ENCODE peak calls at places on chromosomes 1 and 21, in seven cellular contexts. H is thoracic aorta, D is BJ, M is lung, G is PC-3, R is heart right ventricle, B is left lung. K is an unnamed sample.

GRCh38 chr1:116769561-116769977 is 15.3 kb downstream of the CD2 start:
- DNase-seq in H (no peak), D (no peak), M (no peak), G (peak), R (no peak), B (no peak), K (no peak)

GRCh38 chr1:209791920-209792319 is 7.6 kb upstream of the C1orf74 start:
- DNase-seq in H (no peak), D (no peak), M (no peak), G (peak), R (no peak), B (no peak), K (no peak)

GRCh38 chr1:76237201-76237600 is 162.7 kb downstream of the ST6GALNAC3 start:
- DNase-seq in H (no peak), D (no peak), M (no peak), G (no peak), R (no peak), B (no peak), K (peak)

GRCh38 chr1:54459140-54459539 is 52.9 kb upstream of the SSBP3 start:
- DNase-seq in H (no peak), D (no peak), M (no peak), G (no peak), R (no peak), B (no peak), K (no peak)

GRCh38 chr1:87404306-87404705 is 75.6 kb downstream of the LMO4 start:
- DNase-seq in H (no peak), D (no peak), M (no peak), G (peak), R (no peak), B (no peak), K (no peak)

GRCh38 chr1:147541672-147542548 is 609 bp downstream of the BCL9 start:
- DNase-seq in H (peak), D (no peak), M (no peak), G (peak), R (peak), B (peak), K (no peak)

GRCh38 chr1:7222616-7223015 is 437.4 kb downstream of the CAMTA1 start:
- DNase-seq in H (no peak), D (no peak), M (no peak), G (no peak), R (no peak), B (peak), K (no peak)

GRCh38 chr1:107379826-107380225 is 239.0 kb downstream of the NTNG1 start:
- DNase-seq in H (no peak), D (no peak), M (no peak), G (no peak), R (no peak), B (no peak), K (no peak)

GRCh38 chr1:12180315-12180714 is 13.5 kb downstream of the TNFRSF1B start:
- DNase-seq in H (no peak), D (no peak), M (peak), G (no peak), R (peak), B (peak), K (no peak)

GRCh38 chr1:84687703-84688460 is 2.4 kb downstream of the SSX2IP start:
- DNase-seq in H (no peak), D (peak), M (no peak), G (peak), R (no peak), B (no peak), K (no peak)

GRCh38 chr1:5744911-5745431 is 247.3 kb downstream of the NPHP4 start:
- DNase-seq in H (no peak), D (no peak), M (no peak), G (no peak), R (no peak), B (peak), K (no peak)

GRCh38 chr1:41954533-41954944 is 35.8 kb upstream of the HIVEP3 start:
- DNase-seq in H (no peak), D (no peak), M (no peak), G (peak), R (no peak), B (no peak), K (peak)

GRCh38 chr1:21869620-21870121 is 57.6 kb downstream of the LDLRAD2 start:
- DNase-seq in H (peak), D (peak), M (peak), G (peak), R (peak), B (peak), K (peak)

GRCh38 chr1:32303997-32304622 is 12.2 kb downstream of the HDAC1 start:
- DNase-seq in H (no peak), D (no peak), M (no peak), G (no peak), R (no peak), B (no peak), K (no peak)

GRCh38 chr1:180170569-180170968 is 15.9 kb downstream of the QSOX1 start:
- DNase-seq in H (no peak), D (no peak), M (no peak), G (peak), R (no peak), B (no peak), K (no peak)

GRCh38 chr1:168381850-168382249 is 101.2 kb downstream of the TBX19 start:
- DNase-seq in H (no peak), D (no peak), M (no peak), G (no peak), R (no peak), B (no peak), K (no peak)
- TF ChIP-seq CTCF in H (no peak), D (no peak), M (no peak), G (peak), R (no peak), B (no peak), K (no peak)

GRCh38 chr1:160421881-160422280 is 21.5 kb downstream of the VANGL2 start:
- DNase-seq in H (no peak), D (no peak), M (no peak), G (no peak), R (no peak), B (no peak), K (no peak)

GRCh38 chr1:160419838-160420169 is 19.4 kb downstream of the VANGL2 start:
- DNase-seq in H (no peak), D (no peak), M (no peak), G (no peak), R (no peak), B (no peak), K (no peak)

GRCh38 chr1:160418483-160418882 is 18.1 kb downstream of the VANGL2 start:
- DNase-seq in H (no peak), D (no peak), M (no peak), G (no peak), R (no peak), B (no peak), K (no peak)

GRCh38 chr1:160420881-160421842 is 20.8 kb downstream of the VANGL2 start:
- DNase-seq in H (no peak), D (no peak), M (no peak), G (no peak), R (no peak), B (no peak), K (no peak)

DNA sequence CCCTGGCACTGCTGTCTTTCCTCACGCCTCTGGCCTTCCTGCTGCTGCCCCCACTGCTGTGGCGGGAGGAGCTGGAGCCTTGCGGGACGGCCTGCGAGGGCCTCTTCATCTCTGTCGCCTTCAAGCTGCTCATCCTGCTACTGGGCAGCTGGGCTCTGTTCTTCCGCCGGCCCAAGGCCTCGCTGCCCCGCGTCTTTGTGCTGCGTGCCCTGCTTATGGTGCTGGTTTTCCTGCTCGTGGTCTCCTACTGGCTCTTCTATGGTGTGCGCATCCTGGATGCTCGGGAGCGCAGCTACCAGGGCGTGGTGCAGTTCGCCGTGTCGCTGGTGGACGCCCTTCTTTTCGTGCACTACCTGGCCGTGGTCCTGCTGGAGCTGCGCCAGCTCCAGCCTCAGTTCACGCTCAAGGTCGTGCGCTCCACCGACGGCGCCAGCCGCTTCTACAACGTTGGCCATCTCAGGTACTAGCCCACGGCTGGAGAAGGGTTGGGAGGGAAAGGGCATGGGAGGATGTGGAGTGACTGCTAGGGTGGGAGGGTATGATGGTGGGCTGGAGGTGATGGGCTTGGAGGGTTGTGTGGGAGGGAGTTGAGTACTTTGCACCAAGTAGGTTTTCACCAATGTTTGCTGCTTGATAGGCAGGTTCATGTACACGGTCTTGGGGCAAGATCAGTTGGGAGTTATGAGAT is 18.9 kb downstream of the VANGL2 start:
- DNase-seq in H (no peak), D (no peak), M (no peak), G (no peak), R (no peak), B (peak), K (no peak)
- H3K4me3 ChIP-seq in H (no peak), D (no peak), M (no peak), G (no peak), R (no peak), B (no peak), K (no peak)

DNA sequence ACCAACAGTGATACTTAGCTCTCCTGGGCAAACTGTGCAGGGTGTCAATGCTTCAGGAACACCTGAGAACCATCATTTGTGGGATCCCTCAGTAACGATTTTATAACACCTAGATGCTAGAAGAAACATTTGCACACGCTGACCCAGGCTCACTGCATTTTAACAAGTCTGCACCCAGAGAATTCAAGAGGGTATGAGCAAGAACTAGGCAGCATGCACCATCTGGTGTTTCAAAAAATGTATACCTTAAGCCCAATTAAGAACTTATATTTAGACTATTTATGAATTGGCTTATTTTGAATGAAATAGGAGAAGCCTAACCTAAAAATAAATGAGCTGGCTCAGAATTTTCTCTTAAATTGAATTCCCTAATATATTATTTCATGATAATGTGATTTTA is 400.5 kb downstream of the GPATCH2 start:
- DNase-seq in H (no peak), D (no peak), M (no peak), G (no peak), R (no peak), B (no peak), K (no peak)
- TF ChIP-seq CTCF in H (no peak), D (no peak), M (no peak), G (no peak), R (no peak), B (no peak), K (no peak)

DNA sequence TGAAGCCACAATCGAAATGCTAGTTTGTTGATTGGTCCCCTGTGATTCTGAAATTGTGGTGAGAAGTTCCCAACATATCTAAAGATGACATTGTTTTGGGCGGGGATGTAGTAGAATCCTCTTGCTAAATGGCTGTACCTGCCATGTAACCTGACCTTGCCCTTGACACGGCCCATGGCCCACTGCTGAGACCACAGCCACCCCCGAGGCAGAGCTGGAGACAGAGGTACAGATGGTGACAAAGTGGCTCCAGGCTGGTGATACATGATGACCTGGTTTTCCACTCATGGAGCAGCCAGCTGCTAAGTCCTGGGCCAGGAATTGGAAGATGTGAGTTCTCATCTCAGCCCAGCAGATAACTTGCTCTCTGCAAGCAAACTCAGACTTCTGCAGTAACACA is 226.5 kb downstream of the FOXD2 start:
- DNase-seq in H (no peak), D (no peak), M (no peak), G (no peak), R (no peak), B (no peak), K (no peak)
- H3K4me3 ChIP-seq in H (no peak), D (no peak), M (no peak), G (no peak), R (no peak), B (no peak), K (no peak)

GRCh38 chr21:35071347-35071746 is 22.2 kb upstream of the RUNX1 start:
- DNase-seq in H (no peak), D (no peak), M (no peak), G (peak), R (no peak), B (no peak), K (no peak)
- TF ChIP-seq CTCF in H (no peak), D (no peak), M (no peak), G (no peak), R (no peak), B (no peak), K (no peak)

K was measured in retinal pigment epithelial cell.